ENCODE peak calls at places on chromosome X, in six cellular contexts. R is neuronal stem cell, X is OCI-LY7, H is mesenchymal stem cell, J is astrocyte, A is keratinocyte. Z is an unnamed sample.

GRCh38 chrX:140860718-140861117 is 141.7 kb upstream of the SPANXB1 start:
- DNase-seq in R (no peak), J (no peak), H (no peak), A (no peak), X (no peak), Z (no peak)

GRCh38 chrX:25544641-25545040 is 528.9 kb upstream of the ARX start:
- DNase-seq in J (peak; percentile 2), H (no peak), X (no peak), R (no peak), A (no peak), Z (no peak)

GRCh38 chrX:41730101-41730500 is 6.1 kb downstream of the GPR82 start:
- DNase-seq in A (no peak), H (peak; percentile 57), J (no peak), X (no peak), R (no peak), Z (no peak)

GRCh38 chrX:101291204-101291603 is at the start of gene TAF7L:
- DNase-seq in R (no peak), J (no peak), X (no peak), A (no peak), H (no peak), Z (no peak)

GRCh38 chrX:69286546-69286906 is 121.3 kb upstream of the PJA1 start:
- DNase-seq in X (no peak), A (no peak), H (no peak), R (no peak), J (no peak), Z (no peak)

GRCh38 chrX:7921750-7922149 is 5.5 kb downstream of the PNPLA4 start:
- DNase-seq in J (no peak), R (no peak), A (no peak), H (no peak), X (no peak), Z (no peak)

GRCh38 chrX:46165411-46165810 is 379.8 kb downstream of the ZNF674 start:
- DNase-seq in X (no peak), R (no peak), H (no peak), J (peak; percentile 85), A (no peak), Z (no peak)

GRCh38 chrX:149152941-149153340 is 352.2 kb downstream of the IDS start:
- DNase-seq in R (no peak), J (no peak), H (no peak), X (no peak), A (no peak), Z (no peak)

GRCh38 chrX:56499372-56499771 is 64.1 kb upstream of the UBQLN2 start:
- DNase-seq in J (no peak), X (no peak), H (no peak), A (peak; percentile 66), R (no peak), Z (no peak)

GRCh38 chrX:37509349-37509748 is 62.1 kb upstream of the LANCL3 start:
- DNase-seq in R (no peak), H (no peak), A (no peak), X (peak; percentile 4), J (no peak), Z (peak; percentile 24)

GRCh38 chrX:15856580-15856979 is 2.0 kb upstream of the AP1S2 start:
- DNase-seq in X (no peak), H (no peak), R (no peak), A (no peak), J (no peak), Z (no peak)

GRCh38 chrX:68132749-68133148 is 300.5 kb downstream of the OPHN1 start:
- DNase-seq in R (no peak), A (no peak), X (no peak), J (no peak), H (no peak), Z (no peak)

GRCh38 chrX:77436271-77436670 is 10.9 kb upstream of the FGF16 start:
- DNase-seq in X (no peak), R (no peak), J (no peak), A (no peak), H (no peak), Z (no peak)

GRCh38 chrX:47804315-47804714 is 32.4 kb upstream of the ZNF81 start:
- DNase-seq in A (no peak), H (no peak), X (no peak), J (no peak), R (no peak), Z (no peak)

GRCh38 chrX:71098951-71099506 is 3.4 kb downstream of the FOXO4 start:
- DNase-seq in H (no peak), R (no peak), X (no peak), J (no peak), A (no peak), Z (no peak)

GRCh38 chrX:68841251-68842049 is 12.6 kb downstream of the EFNB1 start:
- DNase-seq in H (no peak), X (no peak), R (no peak), A (no peak), J (no peak), Z (no peak)

GRCh38 chrX:122625821-122626220 is 558.3 kb upstream of the GRIA3 start:
- DNase-seq in X (no peak), R (no peak), A (no peak), J (peak; percentile 85), H (peak; percentile 3), Z (no peak)

GRCh38 chrX:2696698-2697215 is 5.7 kb downstream of the CD99 start:
- DNase-seq in J (peak; percentile 87), X (peak; percentile 38), R (no peak), A (no peak), H (peak; percentile 90), Z (no peak)

GRCh38 chrX:18598413-18598812 is 73.5 kb downstream of the RS1 start:
- DNase-seq in J (peak; percentile 12), R (no peak), X (no peak), A (no peak), H (no peak), Z (no peak)

GRCh38 chrX:49166914-49167739 is 4.6 kb downstream of the MAGIX start:
- DNase-seq in J (peak; percentile 77), A (peak; percentile 65), H (peak; percentile 84), X (peak; percentile 69), R (no peak), Z (peak; percentile 20)

GRCh38 chrX:43582540-43582913 is 73.6 kb upstream of the MAOA start:
- DNase-seq in J (no peak), R (no peak), H (no peak), A (no peak), X (no peak), Z (no peak)

GRCh38 chrX:4935387-4935786 is 1221.9 kb upstream of the PRKX start:
- DNase-seq in A (no peak), H (peak; percentile 3), J (no peak), R (no peak), X (no peak), Z (no peak)

GRCh38 chrX:12804655-12805054 is 13.4 kb downstream of the PRPS2 start:
- DNase-seq in R (no peak), X (no peak), H (no peak), A (no peak), J (no peak), Z (no peak)

GRCh38 chrX:30791296-30792278 is 97.5 kb downstream of the TAB3 start:
- DNase-seq in X (no peak), J (no peak), H (no peak), A (no peak), R (no peak), Z (no peak)

GRCh38 chrX:2638279-2638678 is 52.8 kb upstream of the CD99 start:
- DNase-seq in H (no peak), A (no peak), R (no peak), X (no peak), J (no peak), Z (no peak)

GRCh38 chrX:12128017-12128416 is 10.3 kb upstream of the FRMPD4 start:
- DNase-seq in A (no peak), H (no peak), J (no peak), R (no peak), X (peak; percentile 1), Z (no peak)

GRCh38 chrX:15834051-15834450 is 20.6 kb downstream of the AP1S2 start:
- DNase-seq in H (no peak), J (no peak), R (no peak), X (no peak), A (no peak), Z (no peak)

GRCh38 chrX:15507005-15507404 is 6.4 kb downstream of the BMX start:
- DNase-seq in R (no peak), J (no peak), A (no peak), H (no peak), X (no peak), Z (no peak)

GRCh38 chrX:63050225-63050624 is 300.9 kb downstream of the SPIN4 start:
- DNase-seq in H (no peak), R (no peak), X (peak; percentile 0), J (no peak), A (no peak), Z (no peak)

DNA sequence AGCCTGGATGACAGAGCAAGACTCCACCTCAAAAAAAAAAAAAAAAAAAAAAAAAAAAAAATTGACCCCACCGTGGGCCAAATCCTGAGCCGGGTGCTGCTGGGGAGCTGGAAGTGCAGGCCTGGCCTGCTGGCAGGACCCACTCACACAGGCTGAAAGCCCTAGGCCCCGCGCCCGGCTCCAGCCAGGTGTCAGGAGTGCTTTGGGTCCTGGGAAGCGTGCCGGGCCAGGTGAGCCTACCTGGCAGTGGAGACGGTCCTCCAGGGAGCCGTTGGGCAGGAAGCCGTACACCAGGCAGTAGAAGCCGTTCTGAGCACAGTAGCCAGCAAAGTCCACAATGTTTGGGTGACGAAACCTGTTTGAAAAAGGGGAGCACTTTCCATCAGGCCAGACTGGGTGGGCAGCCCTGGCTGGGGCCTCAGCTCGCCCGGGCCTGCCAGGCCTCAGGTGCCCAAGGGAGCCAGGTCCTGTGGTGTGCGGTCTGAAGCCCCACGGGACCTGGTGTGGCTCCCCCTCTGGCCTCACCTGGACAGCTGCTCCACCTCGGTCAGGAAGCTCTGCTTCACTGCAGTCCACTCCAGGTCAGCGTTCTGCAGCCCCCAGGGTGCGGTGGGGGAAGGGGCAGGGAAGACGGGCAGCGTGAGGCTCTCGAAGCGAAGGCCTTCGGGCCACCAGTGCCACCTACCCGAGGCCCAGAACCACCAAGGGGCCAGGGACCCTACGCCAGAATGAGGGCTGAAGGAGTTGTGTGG is 1.8 kb downstream of the IRAK1 start:
- DNase-seq in R (no peak), H (no peak), X (no peak), J (no peak), A (no peak), Z (no peak)
- H3K4me3 ChIP-seq in R (no peak overlapping the region), H (peak overlapping the region; percentile 30), X (peak overlapping the region; percentile 97), J (peak overlapping the region; percentile 64), A (peak overlapping the region; percentile 57), Z (no peak overlapping the region)

GRCh38 chrX:134948333-134949241 is 42.2 kb upstream of the SMIM10 start:
- DNase-seq in R (no peak), X (no peak), A (no peak), H (peak; percentile 86), J (peak; percentile 89), Z (no peak)
- H3K4me2 ChIP-seq in R (no peak overlapping the region), X (no peak overlapping the region), A (no peak overlapping the region), H (no peak overlapping the region), J (peak overlapping the region; percentile 23), Z (no peak overlapping the region)

DNA sequence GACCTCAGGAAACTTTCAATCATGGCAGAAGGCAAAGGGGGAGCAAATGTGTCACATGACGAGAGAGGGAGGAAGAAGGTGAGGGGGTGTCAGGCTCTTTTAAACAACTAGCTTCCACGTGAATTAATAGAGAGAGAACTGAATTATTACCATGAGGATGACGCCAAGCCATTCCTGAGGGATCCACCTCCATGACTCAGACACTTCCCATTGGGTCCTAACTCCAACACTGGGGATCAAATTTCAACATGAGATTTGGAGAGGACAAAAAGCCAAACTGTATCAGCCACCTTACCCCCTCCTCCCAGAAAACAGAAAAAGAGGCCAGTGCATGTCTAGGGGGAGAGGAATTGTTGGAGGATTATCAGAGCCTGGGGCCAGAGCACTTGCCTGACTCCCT is 40.4 kb upstream of the LAS1L start:
- DNase-seq in X (no peak), R (no peak), H (no peak), A (no peak), J (no peak), Z (no peak)
- H3K4me3 ChIP-seq in X (no peak overlapping the region), R (no peak overlapping the region), H (no peak overlapping the region), A (no peak overlapping the region), J (no peak overlapping the region), Z (no peak overlapping the region)

GRCh38 chrX:9351112-9351511 is 113.7 kb upstream of the TBL1X start:
- DNase-seq in A (no peak), X (no peak), J (no peak), H (no peak), R (no peak), Z (no peak)
- H3K4me2 ChIP-seq in A (no peak overlapping the region), X (no peak overlapping the region), J (no peak overlapping the region), H (no peak overlapping the region), R (no peak overlapping the region), Z (no peak overlapping the region)

Z was measured in neural progenitor cell.